ENCODE peak calls at places on chromosome 13, in four cellular contexts. B is K562, V is WTC11, M is HepG2. Y is an unnamed sample.

GRCh38 chr13:46289260-46289955 is 77.7 kb downstream of the LRRC63 start:
- DNase-seq in B (no peak), V (no peak), M (no peak), Y (no peak)

GRCh38 chr13:67278230-67278629 is 48.1 kb upstream of the PCDH9 start:
- DNase-seq in B (no peak), V (no peak), M (no peak), Y (no peak)

GRCh38 chr13:21076265-21076653 is 14.9 kb upstream of the LATS2 start:
- DNase-seq in B (no peak), V (peak; percentile 38), M (no peak), Y (no peak)

GRCh38 chr13:66154981-66155380 is 1075.2 kb downstream of the PCDH9 start:
- DNase-seq in B (no peak), V (no peak), M (no peak), Y (no peak)

GRCh38 chr13:37175996-37176395 is 70.5 kb upstream of the CSNK1A1L start:
- DNase-seq in B (no peak), V (no peak), M (no peak), Y (no peak)

GRCh38 chr13:102846261-102847015 is 606 bp downstream of the ERCC5 start:
- DNase-seq in B (no peak), V (peak; percentile 14), M (peak; percentile 21), Y (no peak)

GRCh38 chr13:20349564-20350379 is 117.7 kb upstream of the GJB6 start:
- DNase-seq in B (no peak), V (no peak), M (no peak), Y (no peak)

GRCh38 chr13:98517576-98518310 is 59.2 kb downstream of the STK24 start:
- DNase-seq in B (no peak), V (no peak), M (no peak), Y (no peak)

GRCh38 chr13:100514788-100515409 is 73.7 kb downstream of the GGACT start:
- DNase-seq in B (peak; percentile 82), V (peak; percentile 90), M (peak; percentile 56), Y (peak; percentile 76)

GRCh38 chr13:35923347-35923746 is 207.8 kb downstream of the DCLK1 start:
- DNase-seq in B (no peak), V (no peak), M (no peak), Y (no peak)

GRCh38 chr13:35926859-35927530 is 204.2 kb downstream of the DCLK1 start:
- DNase-seq in B (no peak), V (no peak), M (no peak), Y (no peak)

GRCh38 chr13:35925669-35926068 is 205.5 kb downstream of the DCLK1 start:
- DNase-seq in B (no peak), V (no peak), M (no peak), Y (no peak)

GRCh38 chr13:35930665-35931631 is 200.2 kb downstream of the DCLK1 start:
- DNase-seq in B (no peak), V (no peak), M (no peak), Y (no peak)

GRCh38 chr13:35927554-35927953 is 203.6 kb downstream of the DCLK1 start:
- DNase-seq in B (no peak), V (no peak), M (no peak), Y (peak; percentile 9)
- TF ChIP-seq ELF4 in B (no peak), V (no peak), M (no peak), Y (no peak)

DNA sequence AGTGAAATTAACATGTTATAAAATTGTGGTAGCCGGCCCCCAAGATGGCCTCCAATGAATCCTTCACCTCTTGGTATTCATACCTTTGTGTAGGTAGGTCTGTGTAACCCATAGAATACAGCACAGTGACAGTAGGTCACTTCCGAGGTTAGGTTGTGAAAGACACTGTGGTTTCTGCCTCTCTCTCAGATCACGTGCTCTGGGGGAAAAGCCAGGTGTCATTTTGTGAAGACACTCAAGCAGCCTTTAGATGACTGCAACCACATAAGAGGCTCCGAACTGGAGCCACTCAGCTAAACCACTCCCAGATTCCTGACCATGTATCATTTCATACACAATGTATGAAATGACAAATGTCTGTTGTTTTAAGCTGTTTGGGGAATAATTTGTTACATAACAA is 9.8 kb upstream of the USPL1 start:
- DNase-seq in B (no peak), V (no peak), M (no peak), Y (no peak)
- TF ChIP-seq ELF4 in B (no peak), V (no peak), M (no peak), Y (no peak)

DNA sequence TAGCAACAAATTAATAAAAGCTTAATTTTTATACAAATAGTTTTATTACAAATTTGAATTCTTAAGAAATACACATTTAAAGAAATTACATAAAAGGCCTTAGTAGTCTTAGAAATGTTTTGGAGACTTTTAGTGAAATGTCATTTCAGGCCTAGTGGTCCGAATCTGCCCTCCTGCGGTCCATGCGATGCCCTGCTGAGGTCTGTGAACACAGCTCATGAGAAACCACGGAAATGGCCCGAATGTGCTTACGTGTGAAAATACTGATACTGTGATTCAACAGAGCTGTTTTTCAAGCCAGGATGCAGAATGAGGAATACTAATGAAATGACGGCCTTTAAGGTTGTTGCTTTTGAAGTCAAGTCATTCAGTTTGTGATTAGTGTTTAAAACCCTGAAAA is 157.9 kb downstream of the COL4A1 start:
- DNase-seq in B (no peak), V (no peak), M (no peak), Y (no peak)
- TF ChIP-seq ELF4 in B (no peak), V (no peak), M (no peak), Y (no peak)

DNA sequence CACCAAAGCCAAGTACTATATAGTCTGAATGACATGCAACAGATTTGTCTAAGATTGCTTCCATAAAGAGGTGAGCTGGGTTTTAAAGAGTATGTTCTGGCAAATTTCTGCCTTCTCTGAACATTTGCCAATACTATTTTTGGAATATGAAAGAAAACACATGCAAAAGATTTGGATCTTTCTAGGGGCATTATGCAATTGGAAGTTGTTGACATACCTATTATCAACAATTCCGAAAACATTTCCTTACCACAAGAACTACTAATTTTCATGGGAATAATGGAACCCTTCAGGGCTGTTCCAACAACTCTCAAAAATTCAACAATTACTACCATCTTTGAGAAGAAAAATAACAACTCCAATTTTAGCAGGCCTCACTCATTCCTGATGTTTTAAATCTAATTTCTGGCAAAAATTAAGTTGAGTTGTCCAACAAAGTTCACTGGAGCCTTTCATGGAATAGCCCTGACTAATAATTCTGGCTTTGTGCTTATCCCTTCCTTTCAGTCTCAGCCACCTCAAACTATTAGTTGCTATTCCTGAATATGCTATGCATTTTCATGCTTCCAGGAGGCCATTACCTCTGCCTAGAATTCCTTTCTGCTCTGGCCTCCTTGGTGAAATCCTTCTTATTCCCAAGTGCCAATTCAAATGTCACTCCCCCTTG is 250.0 kb downstream of the RGCC start:
- DNase-seq in B (no peak), V (no peak), M (no peak), Y (no peak)
- TF ChIP-seq ELF4 in B (no peak), V (no peak), M (no peak), Y (no peak)

DNA sequence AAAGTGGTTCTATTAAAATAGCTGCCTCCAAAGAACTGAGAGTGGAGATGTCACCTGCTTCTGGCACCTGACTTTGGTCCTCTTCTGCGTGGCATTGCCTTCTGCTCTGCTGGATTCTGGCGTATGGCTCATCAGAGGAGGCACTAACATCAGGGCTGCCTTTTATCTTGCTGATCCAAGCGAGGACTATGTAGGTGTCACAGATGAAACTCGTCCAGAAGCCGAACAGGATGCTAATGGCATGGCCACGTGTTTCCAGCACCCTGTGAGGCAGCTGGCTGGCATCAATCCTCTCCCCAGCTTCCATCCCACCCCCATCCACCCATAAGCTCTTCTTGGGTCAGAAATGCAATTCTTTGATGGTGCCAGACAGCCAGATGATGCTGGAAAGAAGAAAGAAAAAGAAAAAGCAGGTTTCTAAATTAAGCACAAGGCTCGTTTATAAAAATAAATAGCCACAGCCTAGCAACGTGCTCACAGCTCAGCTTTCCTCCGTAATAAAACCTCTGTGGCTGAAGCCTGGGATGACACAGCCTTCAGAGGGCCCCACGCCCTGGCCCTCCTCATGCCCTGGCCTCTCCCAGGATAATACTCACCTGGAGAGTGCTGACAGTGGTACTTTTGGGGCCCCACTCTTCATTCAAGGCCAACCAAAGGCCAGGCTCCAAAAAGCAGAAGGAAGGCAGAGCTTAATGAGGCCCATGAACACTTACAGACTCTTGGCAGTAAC is 212.9 kb upstream of the SERP2 start:
- DNase-seq in B (no peak), V (no peak), M (no peak), Y (no peak)
- TF ChIP-seq ELF4 in B (no peak), V (no peak), M (no peak), Y (no peak)

DNA sequence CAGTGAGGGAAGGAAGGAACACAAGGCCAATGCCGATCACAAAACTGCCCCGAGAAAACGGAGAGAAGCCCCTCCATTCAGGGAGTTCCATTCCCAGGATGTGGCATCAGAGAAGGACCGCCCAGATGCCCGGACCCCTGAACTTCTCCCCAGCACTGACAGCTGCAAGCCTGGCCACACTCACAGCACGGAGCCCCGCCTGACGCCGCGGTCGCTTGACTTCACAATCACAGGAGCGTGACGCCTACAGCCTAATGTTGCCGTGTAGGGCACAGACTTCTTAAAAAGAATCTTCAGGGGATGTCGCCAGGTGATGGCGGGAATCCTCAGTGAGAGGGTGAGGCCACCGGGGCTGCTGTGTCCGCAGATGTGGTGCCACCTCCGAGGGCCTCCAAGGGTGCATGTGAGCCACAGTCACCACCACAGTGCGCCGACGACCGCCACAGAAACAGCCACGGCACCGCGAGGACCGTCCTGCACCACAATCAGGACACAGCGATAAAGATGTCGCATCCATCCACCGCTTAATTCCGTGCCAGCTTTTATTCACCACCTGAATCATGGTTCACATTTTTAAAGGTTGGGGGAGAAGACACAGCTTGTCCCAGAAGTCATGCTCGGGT is 77.2 kb downstream of the SPACA7 start:
- DNase-seq in B (no peak), V (no peak), M (no peak), Y (no peak)
- TF ChIP-seq ELF4 in B (no peak), V (no peak), M (no peak), Y (no peak)